ENCODE peak calls at places on chromosomes 16 and 17, in eight cellular contexts. One of them, this sample, is unnamed.

GRCh38 chr17:33099252-33099651 is 107.6 kb downstream of the SPACA3 start:
- DNase-seq in fibroblast of pulmonary artery: no peak
- DNase-seq in mesothelial cell of epicardium: no peak
- DNase-seq in tibial nerve: no peak
- DNase-seq in breast epithelium: no peak
- DNase-seq in BE2C: no peak
- DNase-seq in PC-3: no peak
- DNase-seq in H1: no peak
- DNase-seq in this sample: no peak

GRCh38 chr16:46763147-46763546 is 15.0 kb upstream of the MYLK3 start:
- DNase-seq in H1: no peak
- DNase-seq in BE2C: peak
- DNase-seq in tibial nerve: no peak
- DNase-seq in mesothelial cell of epicardium: no peak
- DNase-seq in fibroblast of pulmonary artery: peak
- DNase-seq in breast epithelium: no peak
- DNase-seq in PC-3: no peak
- DNase-seq in this sample: no peak

GRCh38 chr17:31321481-31321880 is at the start of gene EVI2A:
- DNase-seq in breast epithelium: no peak
- DNase-seq in fibroblast of pulmonary artery: peak
- DNase-seq in PC-3: peak
- DNase-seq in tibial nerve: no peak
- DNase-seq in BE2C: no peak
- DNase-seq in H1: no peak
- DNase-seq in mesothelial cell of epicardium: no peak
- DNase-seq in this sample: no peak

GRCh38 chr17:83187782-83188311 is 108.4 kb downstream of the METRNL start:
- DNase-seq in PC-3: no peak
- DNase-seq in fibroblast of pulmonary artery: no peak
- DNase-seq in mesothelial cell of epicardium: no peak
- DNase-seq in tibial nerve: no peak
- DNase-seq in breast epithelium: no peak
- DNase-seq in BE2C: no peak
- DNase-seq in H1: no peak
- DNase-seq in this sample: no peak

GRCh38 chr16:8551388-8552332 is 38.7 kb downstream of the TMEM114 start:
- DNase-seq in mesothelial cell of epicardium: no peak
- DNase-seq in breast epithelium: no peak
- DNase-seq in BE2C: no peak
- DNase-seq in fibroblast of pulmonary artery: no peak
- DNase-seq in tibial nerve: no peak
- DNase-seq in PC-3: no peak
- DNase-seq in H1: no peak
- DNase-seq in this sample: no peak

GRCh38 chr16:50318796-50319578 is 49.8 kb downstream of the BRD7 start:
- DNase-seq in BE2C: no peak
- DNase-seq in tibial nerve: no peak
- DNase-seq in H1: no peak
- DNase-seq in PC-3: peak
- DNase-seq in mesothelial cell of epicardium: no peak
- DNase-seq in breast epithelium: no peak
- DNase-seq in fibroblast of pulmonary artery: no peak
- DNase-seq in this sample: no peak

GRCh38 chr17:19470529-19471261 is 59.7 kb downstream of the RNF112 start:
- DNase-seq in breast epithelium: peak
- DNase-seq in mesothelial cell of epicardium: no peak
- DNase-seq in fibroblast of pulmonary artery: no peak
- DNase-seq in H1: peak
- DNase-seq in PC-3: no peak
- DNase-seq in BE2C: no peak
- DNase-seq in tibial nerve: peak
- DNase-seq in this sample: peak

GRCh38 chr16:67990018-67990386 is 9.3 kb downstream of the DPEP2 start:
- DNase-seq in BE2C: no peak
- DNase-seq in PC-3: no peak
- DNase-seq in fibroblast of pulmonary artery: no peak
- DNase-seq in mesothelial cell of epicardium: no peak
- DNase-seq in H1: no peak
- DNase-seq in tibial nerve: no peak
- DNase-seq in breast epithelium: no peak
- DNase-seq in this sample: no peak

GRCh38 chr16:67936876-67937605 is 391 bp upstream of the PSMB10 start:
- DNase-seq in BE2C: no peak
- DNase-seq in PC-3: peak
- DNase-seq in H1: no peak
- DNase-seq in fibroblast of pulmonary artery: peak
- DNase-seq in breast epithelium: no peak
- DNase-seq in mesothelial cell of epicardium: no peak
- DNase-seq in tibial nerve: no peak
- DNase-seq in this sample: no peak

GRCh38 chr16:80253741-80254140 is 287.1 kb upstream of the DYNLRB2 start:
- DNase-seq in fibroblast of pulmonary artery: no peak
- DNase-seq in H1: no peak
- DNase-seq in mesothelial cell of epicardium: no peak
- DNase-seq in BE2C: no peak
- DNase-seq in breast epithelium: no peak
- DNase-seq in PC-3: no peak
- DNase-seq in tibial nerve: no peak
- DNase-seq in this sample: no peak

DNA sequence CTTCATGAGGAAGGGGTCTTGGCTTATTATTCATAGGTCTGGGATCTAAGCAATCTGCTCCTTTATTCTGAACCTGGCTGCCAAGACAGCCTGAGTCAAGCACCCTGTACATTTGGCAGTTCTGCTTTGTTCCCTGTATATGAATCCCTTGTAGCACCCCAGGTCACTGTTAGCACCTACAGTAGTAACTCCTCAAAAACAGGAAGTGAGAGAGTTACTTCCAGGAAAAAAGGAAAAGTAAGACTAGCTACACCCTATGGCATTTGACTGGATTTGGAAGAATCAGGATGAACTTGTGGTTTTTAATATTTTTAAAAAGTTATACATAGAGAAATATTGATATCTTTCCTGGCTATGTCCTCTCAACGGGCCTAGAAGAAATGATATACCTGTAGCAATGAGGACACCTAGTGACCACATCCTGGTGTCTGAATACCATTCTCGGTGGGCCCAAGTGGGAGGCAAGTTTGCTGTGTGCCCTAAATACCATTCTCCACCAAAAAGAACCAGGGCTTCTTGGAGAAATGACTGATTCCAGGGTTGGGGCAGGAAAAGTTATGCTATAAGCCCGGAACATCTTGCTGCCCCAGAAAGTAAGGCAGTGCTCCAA is 9.9 kb downstream of the ANKRD40 start:
- DNase-seq in PC-3: peak
- DNase-seq in H1: no peak
- DNase-seq in mesothelial cell of epicardium: no peak
- DNase-seq in tibial nerve: no peak
- DNase-seq in BE2C: no peak
- DNase-seq in fibroblast of pulmonary artery: no peak
- DNase-seq in breast epithelium: no peak
- DNase-seq in this sample: no peak
- TF ChIP-seq CTCF in PC-3: peak
- TF ChIP-seq CTCF in H1: no peak
- TF ChIP-seq CTCF in mesothelial cell of epicardium: no peak
- TF ChIP-seq CTCF in tibial nerve: no peak
- TF ChIP-seq CTCF in BE2C: peak
- TF ChIP-seq CTCF in fibroblast of pulmonary artery: no peak
- TF ChIP-seq CTCF in breast epithelium: no peak
- TF ChIP-seq CTCF in this sample: no peak

GRCh38 chr17:65531508-65532431 is 29.7 kb downstream of the AXIN2 start:
- DNase-seq in PC-3: no peak
- DNase-seq in mesothelial cell of epicardium: no peak
- DNase-seq in BE2C: no peak
- DNase-seq in H1: no peak
- DNase-seq in breast epithelium: no peak
- DNase-seq in tibial nerve: no peak
- DNase-seq in fibroblast of pulmonary artery: peak
- DNase-seq in this sample: peak
- TF ChIP-seq CTCF in PC-3: peak
- TF ChIP-seq CTCF in mesothelial cell of epicardium: peak
- TF ChIP-seq CTCF in BE2C: peak
- TF ChIP-seq CTCF in H1: no peak
- TF ChIP-seq CTCF in breast epithelium: peak
- TF ChIP-seq CTCF in tibial nerve: no peak
- TF ChIP-seq CTCF in fibroblast of pulmonary artery: peak
- TF ChIP-seq CTCF in this sample: peak

GRCh38 chr17:78852709-78853111 is 12.1 kb upstream of the USP36 start:
- DNase-seq in fibroblast of pulmonary artery: peak
- DNase-seq in tibial nerve: no peak
- DNase-seq in H1: peak
- DNase-seq in breast epithelium: no peak
- DNase-seq in mesothelial cell of epicardium: no peak
- DNase-seq in PC-3: peak
- DNase-seq in BE2C: no peak
- DNase-seq in this sample: no peak

GRCh38 chr17:78853926-78854394 is 13.3 kb upstream of the USP36 start:
- DNase-seq in mesothelial cell of epicardium: no peak
- DNase-seq in H1: no peak
- DNase-seq in BE2C: no peak
- DNase-seq in breast epithelium: no peak
- DNase-seq in tibial nerve: no peak
- DNase-seq in fibroblast of pulmonary artery: no peak
- DNase-seq in PC-3: no peak
- DNase-seq in this sample: no peak

GRCh38 chr17:78844301-78845005 is 3.8 kb upstream of the USP36 start:
- DNase-seq in BE2C: no peak
- DNase-seq in fibroblast of pulmonary artery: peak
- DNase-seq in mesothelial cell of epicardium: no peak
- DNase-seq in PC-3: peak
- DNase-seq in H1: no peak
- DNase-seq in tibial nerve: no peak
- DNase-seq in breast epithelium: no peak
- DNase-seq in this sample: no peak

GRCh38 chr17:78847052-78847451 is 6.4 kb upstream of the USP36 start:
- DNase-seq in PC-3: no peak
- DNase-seq in mesothelial cell of epicardium: no peak
- DNase-seq in tibial nerve: no peak
- DNase-seq in BE2C: no peak
- DNase-seq in fibroblast of pulmonary artery: no peak
- DNase-seq in breast epithelium: no peak
- DNase-seq in H1: no peak
- DNase-seq in this sample: no peak

DNA sequence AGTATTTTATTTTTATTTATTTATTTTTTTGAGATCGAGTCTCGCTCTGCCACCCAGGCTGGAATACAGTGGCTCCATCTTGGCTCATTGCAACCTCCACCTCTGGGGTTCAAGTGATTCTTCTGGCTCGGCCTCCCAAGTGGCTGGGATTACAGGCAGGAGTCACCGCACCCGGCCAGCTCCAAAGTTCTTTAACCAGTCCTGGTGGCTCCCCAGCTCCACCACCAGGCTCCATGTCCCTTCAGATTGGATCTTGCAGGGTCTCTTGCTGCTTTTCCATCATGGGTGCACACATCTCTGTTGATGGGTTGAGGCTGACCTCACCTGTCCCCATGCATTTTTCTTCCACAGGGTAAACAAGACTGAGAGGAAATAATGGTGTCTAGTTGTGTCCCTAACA is 8.4 kb upstream of the USP36 start:
- DNase-seq in mesothelial cell of epicardium: no peak
- DNase-seq in breast epithelium: no peak
- DNase-seq in tibial nerve: no peak
- DNase-seq in fibroblast of pulmonary artery: no peak
- DNase-seq in BE2C: no peak
- DNase-seq in H1: no peak
- DNase-seq in PC-3: no peak
- DNase-seq in this sample: no peak
- TF ChIP-seq CTCF in mesothelial cell of epicardium: no peak
- TF ChIP-seq CTCF in breast epithelium: no peak
- TF ChIP-seq CTCF in tibial nerve: no peak
- TF ChIP-seq CTCF in fibroblast of pulmonary artery: no peak
- TF ChIP-seq CTCF in BE2C: no peak
- TF ChIP-seq CTCF in H1: no peak
- TF ChIP-seq CTCF in PC-3: no peak
- TF ChIP-seq CTCF in this sample: no peak

GRCh38 chr16:89973235-89973634 is 24.7 kb downstream of the DEF8 start:
- DNase-seq in tibial nerve: no peak
- DNase-seq in fibroblast of pulmonary artery: no peak
- DNase-seq in PC-3: no peak
- DNase-seq in BE2C: no peak
- DNase-seq in breast epithelium: no peak
- DNase-seq in H1: no peak
- DNase-seq in mesothelial cell of epicardium: no peak
- DNase-seq in this sample: no peak

GRCh38 chr16:89974860-89975259 is 26.3 kb downstream of the DEF8 start:
- DNase-seq in BE2C: no peak
- DNase-seq in H1: no peak
- DNase-seq in tibial nerve: no peak
- DNase-seq in fibroblast of pulmonary artery: no peak
- DNase-seq in breast epithelium: no peak
- DNase-seq in mesothelial cell of epicardium: no peak
- DNase-seq in PC-3: no peak
- DNase-seq in this sample: no peak

GRCh38 chr16:89971495-89972243 is 23.1 kb downstream of the DEF8 start:
- DNase-seq in mesothelial cell of epicardium: no peak
- DNase-seq in tibial nerve: no peak
- DNase-seq in BE2C: no peak
- DNase-seq in breast epithelium: no peak
- DNase-seq in fibroblast of pulmonary artery: peak
- DNase-seq in H1: no peak
- DNase-seq in PC-3: no peak
- DNase-seq in this sample: no peak

GRCh38 chr16:89973654-89974335 is 25.2 kb downstream of the DEF8 start:
- DNase-seq in BE2C: no peak
- DNase-seq in H1: no peak
- DNase-seq in mesothelial cell of epicardium: no peak
- DNase-seq in breast epithelium: no peak
- DNase-seq in fibroblast of pulmonary artery: no peak
- DNase-seq in PC-3: no peak
- DNase-seq in tibial nerve: no peak
- DNase-seq in this sample: no peak

DNA sequence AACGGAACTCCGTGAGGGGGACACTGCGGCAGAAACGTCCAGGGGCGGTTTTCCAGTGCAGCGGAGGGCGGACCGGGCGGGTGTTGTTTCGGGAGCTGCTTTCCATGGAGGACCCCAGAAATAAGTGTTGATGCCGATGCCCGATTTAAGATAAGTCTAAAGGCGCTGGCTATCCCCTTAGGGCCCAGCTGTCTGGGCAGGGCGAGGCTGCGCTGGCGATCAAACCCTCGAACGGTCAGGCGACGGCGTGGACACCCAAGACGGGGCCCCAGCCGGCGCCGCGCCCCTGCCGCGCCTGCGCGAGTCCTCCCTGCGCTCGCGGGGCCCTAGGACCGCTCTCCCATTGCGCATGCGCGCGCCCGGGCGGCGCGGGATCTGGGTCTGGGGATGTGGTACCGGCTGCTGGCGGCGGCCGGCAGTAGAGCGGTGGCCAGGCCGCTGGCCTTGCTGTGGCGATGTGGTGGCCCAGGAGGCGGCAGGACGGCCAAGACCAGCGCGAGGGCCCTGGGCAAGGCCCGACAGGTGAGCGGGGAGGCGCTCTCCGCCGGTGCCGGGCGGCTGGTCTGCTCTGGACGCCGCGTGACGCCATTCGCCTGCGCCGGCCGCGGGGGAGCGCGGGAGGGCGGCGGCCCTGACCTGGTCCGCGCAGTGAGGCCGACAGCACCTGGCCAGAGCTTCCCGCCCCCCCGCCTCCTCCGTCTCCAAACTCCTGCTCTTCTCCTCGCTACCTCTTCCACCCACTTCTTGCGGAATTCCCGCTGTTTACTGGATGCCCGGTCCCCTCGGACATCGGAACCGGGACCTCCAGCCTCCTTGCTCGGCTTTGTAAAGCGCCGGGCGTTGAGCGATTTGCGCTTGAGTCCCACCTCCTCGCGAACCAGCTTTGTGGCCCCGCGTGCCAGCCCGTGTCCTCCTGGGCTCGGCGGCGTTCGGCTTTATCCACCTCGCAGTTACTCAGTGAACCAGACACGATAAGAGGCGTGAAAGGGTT is 24.0 kb downstream of the DEF8 start:
- DNase-seq in BE2C: peak
- DNase-seq in PC-3: peak
- DNase-seq in breast epithelium: peak
- DNase-seq in H1: peak
- DNase-seq in fibroblast of pulmonary artery: peak
- DNase-seq in tibial nerve: peak
- DNase-seq in mesothelial cell of epicardium: peak
- DNase-seq in this sample: peak
- TF ChIP-seq CTCF in BE2C: no peak
- TF ChIP-seq CTCF in PC-3: no peak
- TF ChIP-seq CTCF in breast epithelium: no peak
- TF ChIP-seq CTCF in H1: no peak
- TF ChIP-seq CTCF in fibroblast of pulmonary artery: no peak
- TF ChIP-seq CTCF in tibial nerve: peak
- TF ChIP-seq CTCF in mesothelial cell of epicardium: no peak
- TF ChIP-seq CTCF in this sample: no peak

This sample was measured in nephron progenitor cell.